ENCODE peak calls at places on chromosomes 16 and 17, in five cellular contexts. C, G, Y, W and N are unnamed samples.

GRCh38 chr17:71975998-71976649 is 144.7 kb upstream of the SOX9 start:
- DNase-seq in W (no peak), C (peak), G (peak), Y (peak), N (no peak)

GRCh38 chr17:55444471-55445441 is 23.1 kb upstream of the MMD start:
- DNase-seq in C (no peak), G (no peak), W (no peak), Y (no peak), N (no peak)

GRCh38 chr16:17784073-17784472 is 313.3 kb upstream of the XYLT1 start:
- DNase-seq in Y (no peak), C (no peak), W (no peak), G (no peak), N (no peak)

GRCh38 chr17:55965051-55965450 is 188.2 kb upstream of the ANKFN1 start:
- DNase-seq in W (no peak), G (peak), C (no peak), Y (no peak), N (no peak)

GRCh38 chr17:50066995-50067394 is 11.1 kb downstream of the ITGA3 start:
- DNase-seq in Y (no peak), G (no peak), C (no peak), W (no peak), N (no peak)

GRCh38 chr16:83187404-83187803 is 560.6 kb downstream of the CDH13 start:
- DNase-seq in W (no peak), Y (no peak), G (no peak), C (no peak), N (no peak)

GRCh38 chr16:15701975-15702970 is 52.2 kb downstream of the NDE1 start:
- DNase-seq in G (no peak), W (no peak), Y (no peak), C (no peak), N (no peak)

GRCh38 chr16:53816211-53816610 is 112.3 kb downstream of the FTO start:
- DNase-seq in W (no peak), C (no peak), Y (no peak), G (no peak), N (no peak)

GRCh38 chr16:81520560-81521135 is 76.0 kb downstream of the CMIP start:
- DNase-seq in G (peak), W (no peak), C (no peak), Y (no peak), N (no peak)

GRCh38 chr16:81522141-81522701 is 77.6 kb downstream of the CMIP start:
- DNase-seq in C (no peak), W (no peak), Y (no peak), G (peak), N (peak)

GRCh38 chr16:81520151-81520470 is 75.5 kb downstream of the CMIP start:
- DNase-seq in C (no peak), G (no peak), W (no peak), Y (no peak), N (no peak)

GRCh38 chr16:81519298-81520150 is 74.9 kb downstream of the CMIP start:
- DNase-seq in C (no peak), Y (no peak), W (peak), G (no peak), N (no peak)

DNA sequence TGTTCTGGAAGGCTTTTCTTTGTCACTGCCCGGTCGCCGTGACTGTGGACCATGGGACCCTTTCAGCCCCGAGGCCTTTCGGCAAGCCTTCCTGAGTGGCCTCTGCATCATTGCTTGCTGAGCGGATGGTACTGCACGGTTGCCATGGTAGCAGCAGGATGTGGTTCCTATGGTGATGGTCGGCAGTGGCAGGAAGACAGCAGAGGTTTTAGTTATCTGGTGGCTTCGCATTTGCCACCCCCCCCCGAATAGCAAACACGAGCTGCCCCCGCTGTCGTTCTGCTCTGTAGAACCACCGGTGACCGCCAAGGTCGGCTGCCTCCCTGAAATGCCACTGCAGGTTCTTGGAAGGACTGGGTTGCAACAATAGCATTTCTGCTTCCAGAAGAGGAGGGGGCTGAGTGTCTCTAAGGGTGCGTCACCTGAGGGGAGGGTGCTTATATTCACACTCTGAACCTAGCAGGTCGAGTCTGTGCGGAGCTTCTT is 76.6 kb downstream of the CMIP start:
- DNase-seq in Y (peak), W (no peak), G (peak), C (no peak), N (no peak)
- TF ChIP-seq EP300 in Y (no peak), W (no peak), G (no peak), C (no peak), N (no peak)

DNA sequence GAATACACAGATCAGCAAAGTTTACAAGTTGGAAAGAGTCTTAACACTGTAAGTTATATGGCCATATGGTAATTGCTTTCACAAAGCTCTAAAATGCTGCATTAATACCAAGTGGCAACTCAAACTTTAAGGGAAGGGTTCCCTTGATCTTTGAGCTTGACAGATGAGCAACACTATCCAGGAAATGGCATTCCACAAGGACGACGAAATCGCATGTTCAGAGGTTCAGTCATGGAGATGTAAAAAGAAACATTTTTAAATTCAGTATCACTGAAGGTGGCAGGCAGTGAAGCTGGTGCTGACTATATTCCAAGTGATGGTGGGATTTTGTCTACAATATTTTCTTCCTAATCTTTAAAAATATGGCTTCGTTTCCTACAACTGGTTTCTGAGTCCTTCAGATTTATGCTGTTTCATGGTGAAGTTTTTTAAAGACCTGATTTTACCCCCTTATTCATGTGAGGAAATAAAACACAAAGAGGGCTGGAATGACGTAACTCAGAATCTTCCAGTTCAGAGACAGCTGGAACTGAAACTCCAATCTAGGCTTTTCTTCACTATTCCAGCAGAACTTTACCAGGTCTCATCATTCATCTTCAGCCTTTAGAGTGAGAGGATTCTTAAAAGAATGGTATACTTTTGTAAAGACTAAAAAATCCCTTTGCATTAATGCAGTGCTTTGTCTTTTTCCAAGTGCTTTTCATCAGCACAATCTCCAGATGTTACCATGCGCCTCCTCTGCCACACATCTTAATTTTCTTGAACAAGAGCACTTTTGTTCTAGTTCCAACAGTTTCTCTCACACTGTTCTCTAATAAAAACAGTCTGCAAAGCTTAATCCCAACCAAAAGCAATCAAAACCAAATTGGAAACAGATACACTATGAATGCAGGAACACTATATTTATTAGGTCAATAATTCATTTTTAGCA is 20.2 kb downstream of the CHCT1 start:
- DNase-seq in G (peak), Y (no peak), C (no peak), W (no peak), N (no peak)
- TF ChIP-seq EP300 in G (peak), Y (no peak), C (no peak), W (no peak), N (no peak)

GRCh38 chr16:65309294-65309850 is 187.5 kb upstream of the CDH11 start:
- DNase-seq in W (no peak), Y (no peak), C (no peak), G (peak), N (no peak)

GRCh38 chr16:65315004-65315398 is 193.1 kb upstream of the CDH11 start:
- DNase-seq in C (peak), G (no peak), W (no peak), Y (no peak), N (no peak)

GRCh38 chr16:65312071-65312470 is 190.2 kb upstream of the CDH11 start:
- DNase-seq in G (no peak), W (no peak), Y (no peak), C (no peak), N (no peak)

GRCh38 chr16:65314246-65315003 is 192.6 kb upstream of the CDH11 start:
- DNase-seq in G (no peak), C (no peak), Y (no peak), W (no peak), N (no peak)

GRCh38 chr16:65312795-65313194 is 190.9 kb upstream of the CDH11 start:
- DNase-seq in C (no peak), G (no peak), W (no peak), Y (no peak), N (no peak)
- TF ChIP-seq EP300 in C (no peak), G (no peak), W (no peak), Y (no peak), N (no peak)

GRCh38 chr16:12173121-12173520 is 196.6 kb downstream of the SNX29 start:
- DNase-seq in C (no peak), W (no peak), G (no peak), Y (no peak), N (no peak)

GRCh38 chr16:12182202-12182601 is 205.7 kb downstream of the SNX29 start:
- DNase-seq in Y (no peak), W (no peak), G (no peak), C (no peak), N (no peak)

GRCh38 chr16:12177643-12178042 is 201.1 kb downstream of the SNX29 start:
- DNase-seq in G (no peak), Y (no peak), W (no peak), C (no peak), N (no peak)

GRCh38 chr16:12176051-12176450 is 199.5 kb downstream of the SNX29 start:
- DNase-seq in G (no peak), Y (no peak), C (no peak), W (no peak), N (no peak)

DNA sequence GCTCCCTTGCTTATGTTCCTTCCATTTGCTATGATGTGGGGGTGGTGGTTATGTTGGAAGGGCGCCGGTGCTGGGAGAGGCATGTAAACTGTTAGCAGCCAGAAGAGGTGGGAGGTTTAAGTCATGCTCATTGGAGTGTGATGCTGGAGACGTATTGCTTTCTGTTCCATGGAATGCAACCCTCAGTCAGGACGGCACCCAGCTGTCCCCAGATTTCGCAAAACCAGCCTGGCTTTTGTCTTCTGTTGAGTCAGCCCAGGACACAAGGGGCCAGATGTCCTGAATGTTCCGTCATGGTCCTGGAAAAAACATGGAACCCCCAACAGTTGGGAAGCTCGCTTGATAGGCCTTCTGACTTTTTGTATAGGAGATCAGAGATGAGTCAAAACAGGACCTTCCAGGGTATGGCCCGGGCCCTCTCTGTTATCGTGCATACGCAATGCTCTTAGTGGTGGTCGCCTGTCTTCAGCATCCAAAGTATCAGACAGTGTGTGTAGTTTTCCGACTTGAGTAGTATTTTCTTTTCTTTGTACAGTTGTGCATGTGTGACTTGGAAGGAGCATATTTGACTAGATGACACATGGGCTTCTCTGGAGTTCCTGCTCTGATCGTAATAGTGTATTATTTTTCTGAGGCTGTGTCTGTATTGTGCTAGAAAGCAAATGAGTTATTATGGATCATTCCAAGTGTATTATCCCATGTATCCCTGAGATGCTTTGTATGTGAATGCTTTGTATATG is 201.9 kb downstream of the SNX29 start:
- DNase-seq in Y (no peak), C (peak), G (no peak), W (no peak), N (no peak)
- TF ChIP-seq EP300 in Y (no peak), C (no peak), G (no peak), W (no peak), N (no peak)

GRCh38 chr17:43024407-43025289 is at the start of gene RND2:
- DNase-seq in Y (peak), W (peak), G (peak), C (peak), N (peak)
- TF ChIP-seq EP300 in Y (no peak), W (no peak), G (no peak), C (no peak), N (no peak)

GRCh38 chr17:17019430-17019762 is 22.9 kb upstream of the MPRIP start:
- DNase-seq in C (no peak), G (no peak), W (no peak), Y (no peak), N (no peak)

GRCh38 chr17:17020821-17021193 is 21.4 kb upstream of the MPRIP start:
- DNase-seq in C (no peak), G (no peak), Y (no peak), W (no peak), N (no peak)

GRCh38 chr17:17022011-17022800 is 20.1 kb upstream of the MPRIP start:
- DNase-seq in Y (no peak), C (no peak), G (no peak), W (no peak), N (no peak)

GRCh38 chr17:17019891-17020456 is 22.3 kb upstream of the MPRIP start:
- DNase-seq in C (no peak), Y (no peak), G (no peak), W (no peak), N (no peak)

DNA sequence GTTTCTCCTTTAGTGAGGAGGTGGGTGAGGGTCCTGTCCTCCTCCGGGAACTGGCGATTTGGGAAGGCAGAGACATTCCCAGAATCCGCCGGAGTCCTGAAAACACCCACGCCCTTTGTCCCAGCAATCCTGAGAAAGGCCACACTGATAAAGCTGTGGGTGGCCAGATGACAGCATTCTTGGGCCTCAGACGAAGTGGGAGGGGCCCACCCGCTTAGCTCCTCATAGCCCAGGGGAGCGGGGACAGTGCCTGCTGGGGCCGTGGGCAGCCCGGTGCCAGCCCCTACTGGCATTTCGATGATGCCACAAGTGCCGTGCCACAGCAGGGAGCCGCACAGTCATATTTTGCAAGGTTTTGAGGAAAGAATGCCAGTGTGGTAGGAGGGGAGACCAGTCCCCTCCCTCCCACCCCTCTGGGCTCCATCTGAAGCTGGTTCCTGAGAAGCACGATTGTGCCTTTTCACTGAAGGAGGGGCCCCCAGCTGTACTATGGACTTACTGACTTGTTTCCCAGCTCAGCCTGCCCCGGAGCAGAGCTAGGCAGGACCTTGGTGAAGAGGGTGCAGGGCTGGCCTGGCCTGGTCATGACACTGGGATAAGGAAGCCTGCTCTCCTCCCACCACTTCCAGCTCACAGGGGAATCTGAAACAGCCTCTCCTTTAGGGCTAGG is 20.9 kb upstream of the MPRIP start:
- DNase-seq in C (no peak), W (no peak), Y (peak), G (no peak), N (no peak)
- TF ChIP-seq EP300 in C (no peak), W (no peak), Y (no peak), G (no peak), N (no peak)

DNA sequence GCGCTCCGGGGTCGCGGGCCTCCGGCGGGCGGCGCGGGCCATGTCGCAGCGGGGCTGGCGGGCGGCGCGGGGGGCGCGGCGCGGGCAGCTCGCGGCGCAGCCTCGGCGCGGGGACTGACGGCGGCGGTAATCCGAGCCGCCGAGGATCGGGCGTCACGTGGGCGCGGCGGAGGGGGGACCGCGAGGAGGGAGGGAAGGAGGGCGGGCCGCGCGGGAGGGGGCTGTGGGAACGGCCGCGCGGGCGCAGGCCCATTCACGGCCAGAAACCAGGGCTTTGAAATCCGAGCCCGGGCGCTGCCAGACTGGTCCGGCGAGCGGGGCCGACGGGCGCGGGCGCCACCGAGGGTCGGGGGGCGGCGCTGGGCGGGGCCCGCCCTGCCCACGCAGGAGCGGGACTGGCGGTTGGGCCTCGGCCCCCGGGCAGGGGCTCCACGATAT is at the start of gene MTSS2:
- DNase-seq in G (peak), W (no peak), Y (peak), C (peak), N (no peak)
- TF ChIP-seq EP300 in G (no peak), W (no peak), Y (no peak), C (no peak), N (no peak)

DNA sequence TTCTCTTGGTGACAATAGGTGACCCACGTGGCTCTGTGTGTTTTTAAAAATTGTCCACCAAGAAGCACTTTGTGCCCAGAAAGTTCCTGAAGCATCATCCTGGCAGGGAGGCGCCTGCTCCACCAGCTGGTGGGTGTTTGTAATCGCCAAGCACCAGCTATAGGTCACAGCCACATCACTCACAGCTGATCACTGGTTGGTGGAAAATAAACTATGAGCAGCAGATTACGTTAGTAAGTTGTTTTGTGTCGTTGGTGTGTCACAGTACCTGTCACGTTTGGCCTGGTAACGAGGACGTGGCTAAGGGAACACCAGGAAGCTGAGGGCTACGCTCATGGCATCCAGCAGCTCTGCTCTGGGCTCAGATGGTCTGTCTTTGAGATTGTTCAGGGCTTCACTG is 10.1 kb downstream of the MRM3 start:
- DNase-seq in C (peak), W (no peak), Y (no peak), G (no peak), N (no peak)
- TF ChIP-seq EP300 in C (no peak), W (no peak), Y (no peak), G (no peak), N (no peak)

GRCh38 chr16:11149011-11149616 is 106.9 kb downstream of the SOCS1 start:
- DNase-seq in W (no peak), G (no peak), Y (no peak), C (no peak), N (no peak)
- TF ChIP-seq EP300 in W (no peak), G (no peak), Y (no peak), C (no peak), N (no peak)

DNA sequence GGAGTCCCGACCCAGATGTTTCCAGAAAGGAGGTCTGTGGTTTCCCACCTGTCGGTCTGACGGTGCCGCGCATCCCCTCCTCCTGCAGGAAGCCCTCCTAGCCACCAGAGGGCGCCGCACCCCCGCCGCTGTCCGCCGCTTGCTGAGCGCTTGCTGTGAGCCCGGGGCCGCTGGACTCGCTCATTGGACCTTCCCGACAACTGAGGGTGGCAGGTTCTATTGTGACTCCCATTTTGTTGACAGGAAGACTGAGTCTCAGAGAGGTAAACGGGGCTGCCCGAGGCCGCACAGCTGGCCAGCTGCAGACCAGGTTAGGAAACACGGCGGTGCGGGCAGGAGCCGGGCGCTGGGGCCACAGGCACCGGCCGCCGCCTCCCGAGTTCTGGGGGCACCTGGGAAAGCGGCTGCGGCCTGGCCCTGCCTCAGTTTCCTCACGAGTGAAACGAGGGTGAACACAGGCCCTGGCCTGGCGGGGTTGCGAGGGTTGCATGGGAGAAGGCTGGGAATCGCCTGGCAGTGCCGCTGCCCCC is 191.1 kb upstream of the CIBAR2 start:
- DNase-seq in W (no peak), C (peak), Y (peak), G (peak), N (no peak)
- TF ChIP-seq EP300 in W (no peak), C (no peak), Y (no peak), G (no peak), N (peak)